ENCODE peak calls at places on chromosomes 7 and 10, in eight cellular contexts. F is activated CD4-positive, alpha-beta T cell treated with anti-CD3 and anti-CD28 coated beads for 24 hours; N is cardiac muscle cell; R is posterior vena cava; V is amygdala; Y is naive thymus-derived CD8-positive, alpha-beta T cell; C is mucosa of descending colon; Q is SJSA1. D is an unnamed sample.

GRCh38 chr7:40758590-40758989 is 623.8 kb downstream of the SUGCT start:
- DNase-seq in F (no peak), Y (no peak), V (no peak), Q (no peak), C (no peak), R (no peak), N (no peak), D (no peak)

GRCh38 chr7:108204281-108204796 is 74.2 kb upstream of the LAMB4 start:
- DNase-seq in C (no peak), N (no peak), V (no peak), R (no peak), F (no peak), Y (no peak), Q (no peak), D (no peak)

GRCh38 chr7:149355390-149356048 is 93.5 kb downstream of the ZNF783 start:
- DNase-seq in F (no peak), N (peak; percentile 4), V (no peak), Q (no peak), Y (no peak), R (no peak), C (no peak), D (peak; percentile 37)

GRCh38 chr7:19116121-19117080 is 1.0 kb downstream of the TWIST1 start:
- DNase-seq in V (no peak), Y (no peak), C (no peak), R (peak; percentile 78), Q (peak; percentile 60), N (peak; percentile 56), F (no peak), D (no peak)

GRCh38 chr7:125661006-125661405 is 731.4 kb upstream of the POT1 start:
- DNase-seq in C (no peak), Y (no peak), N (no peak), Q (no peak), R (no peak), V (no peak), F (no peak), D (no peak)

GRCh38 chr7:45404622-45405021 is 169.5 kb upstream of the ADCY1 start:
- DNase-seq in R (no peak), V (no peak), N (no peak), C (no peak), F (no peak), Q (no peak), Y (no peak), D (no peak)

GRCh38 chr7:441713-442421 is 77.8 kb downstream of the PDGFA start:
- DNase-seq in V (no peak), R (no peak), F (no peak), Q (no peak), C (no peak), N (no peak), Y (no peak), D (no peak)

GRCh38 chr10:133353202-133353959 is 4.4 kb downstream of the FUOM start:
- DNase-seq in Q (no peak), C (no peak), N (no peak), Y (no peak), R (no peak), F (no peak), V (no peak), D (no peak)

GRCh38 chr10:26448706-26449435 is 10.7 kb downstream of the APBB1IP start:
- DNase-seq in V (no peak), C (no peak), Y (peak; percentile 94), Q (no peak), R (no peak), N (no peak), F (no peak), D (no peak)

GRCh38 chr10:36469585-36469984 is 655.8 kb upstream of the ANKRD30A start:
- DNase-seq in F (no peak), Y (no peak), Q (no peak), V (no peak), N (no peak), C (no peak), R (no peak), D (no peak)

GRCh38 chr7:22651534-22652243 is 75.3 kb upstream of the IL6 start:
- DNase-seq in R (no peak), F (no peak), N (no peak), V (no peak), Y (no peak), Q (peak; percentile 86), C (no peak), D (peak; percentile 99)

GRCh38 chr7:114806590-114807167 is 115.2 kb upstream of the MDFIC start:
- DNase-seq in V (no peak), R (no peak), Q (no peak), C (no peak), Y (no peak), N (no peak), F (no peak), D (no peak)

GRCh38 chr10:78844956-78845355 is 223.8 kb upstream of the ZMIZ1 start:
- DNase-seq in V (no peak), C (no peak), N (no peak), Y (no peak), F (no peak), R (no peak), Q (no peak), D (no peak)

GRCh38 chr7:80856769-80857168 is 62.1 kb downstream of the SEMA3C start:
- DNase-seq in R (no peak), Q (no peak), Y (no peak), V (no peak), N (no peak), C (no peak), F (no peak), D (no peak)

GRCh38 chr10:71077796-71078453 is 134.4 kb upstream of the UNC5B start:
- DNase-seq in R (peak; percentile 34), Q (no peak), C (no peak), N (no peak), Y (no peak), F (no peak), V (no peak), D (no peak)

GRCh38 chr7:55309040-55309991 is 55.8 kb upstream of the LANCL2 start:
- DNase-seq in C (peak; percentile 50), Q (no peak), Y (peak; percentile 55), V (no peak), N (no peak), R (no peak), F (peak; percentile 49), D (no peak)

GRCh38 chr7:151077705-151078232 is 2.8 kb downstream of the FASTK start:
- DNase-seq in Q (no peak), Y (no peak), F (no peak), V (no peak), C (no peak), R (no peak), N (no peak), D (no peak)

GRCh38 chr7:98711945-98712344 is 94.9 kb downstream of the NPTX2 start:
- DNase-seq in V (no peak), R (peak; percentile 31), Q (no peak), F (no peak), Y (no peak), C (no peak), N (no peak), D (no peak)

GRCh38 chr10:124874-125273 is 10.4 kb upstream of the ZMYND11 start:
- DNase-seq in Y (no peak), N (no peak), C (no peak), Q (no peak), R (no peak), V (no peak), F (no peak), D (peak; percentile 63)

GRCh38 chr10:74079028-74079913 is 71.4 kb downstream of the AP3M1 start:
- DNase-seq in Y (no peak), C (no peak), V (no peak), R (no peak), F (no peak), Q (no peak), N (no peak), D (peak; percentile 37)

GRCh38 chr10:23158370-23158769 is 33.7 kb upstream of the PTF1A start:
- DNase-seq in Y (peak; percentile 21), C (no peak), Q (no peak), F (peak; percentile 10), R (no peak), N (peak; percentile 81), V (peak; percentile 50), D (peak; percentile 29)

GRCh38 chr10:35423505-35424306 is 87.4 kb downstream of the CCNY start:
- DNase-seq in Q (no peak), N (no peak), C (no peak), R (no peak), Y (no peak), F (no peak), V (no peak), D (peak; percentile 46)

GRCh38 chr7:42550706-42551470 is 313.9 kb upstream of the GLI3 start:
- DNase-seq in F (no peak), R (no peak), V (no peak), N (no peak), C (no peak), Q (no peak), Y (no peak), D (no peak)

GRCh38 chr10:132198381-132199181 is 11.8 kb downstream of the DPYSL4 start:
- DNase-seq in Y (no peak), F (no peak), N (no peak), R (peak; percentile 76), C (peak; percentile 38), Q (no peak), V (no peak), D (no peak)

GRCh38 chr10:61901829-61902447 is 439 bp downstream of the ARID5B start:
- DNase-seq in Y (no peak), C (no peak), Q (no peak), N (peak; percentile 49), R (no peak), V (no peak), F (no peak), D (no peak)

GRCh38 chr7:142773937-142774744 is 3.4 kb downstream of the PRSS2 start:
- DNase-seq in Y (no peak), R (no peak), C (no peak), F (no peak), N (no peak), V (no peak), Q (no peak), D (no peak)

GRCh38 chr7:79668292-79668691 is 214.8 kb upstream of the MAGI2 start:
- DNase-seq in Q (no peak), C (no peak), N (no peak), Y (no peak), R (no peak), F (no peak), V (no peak), D (no peak)

GRCh38 chr7:90209776-90210175 is 1.8 kb upstream of the STEAP2 start:
- DNase-seq in Q (no peak), N (no peak), Y (no peak), F (no peak), V (no peak), C (no peak), R (no peak), D (no peak)

GRCh38 chr7:49398730-49399129 is 374.7 kb upstream of the VWC2 start:
- DNase-seq in V (no peak), Q (no peak), Y (no peak), N (no peak), C (no peak), F (no peak), R (no peak), D (peak; percentile 55)

GRCh38 chr10:48451969-48452878 is 145.7 kb downstream of the MAPK8 start:
- DNase-seq in Q (peak; percentile 33), C (no peak), N (no peak), F (no peak), V (no peak), R (peak; percentile 57), Y (no peak), D (no peak)

GRCh38 chr7:122310119-122311021 is 5.8 kb upstream of the FEZF1 start:
- DNase-seq in Y (no peak), F (no peak), N (peak; percentile 37), C (no peak), V (no peak), R (no peak), Q (no peak), D (no peak)